ENCODE peak calls at places on chromosomes 13 and 19, in six cellular contexts. One of them, this sample, is unnamed. For H3K4me1 and H3K9me3, the result is how much of the 10 kb centered on the place peaks cover.

GRCh38 chr13:52405767-52406494 is at the start of gene THSD1:
- DNase-seq in transverse colon: peak
- DNase-seq in heart right ventricle: peak
- DNase-seq in body of pancreas: peak
- DNase-seq in uterus: peak
- DNase-seq in CD8-positive, alpha-beta T cell: peak
- DNase-seq in this sample: peak

GRCh38 chr13:50198508-50198907 is 183.3 kb downstream of the KCNRG start:
- DNase-seq in transverse colon: no peak
- DNase-seq in CD8-positive, alpha-beta T cell: no peak
- DNase-seq in heart right ventricle: no peak
- DNase-seq in body of pancreas: no peak
- DNase-seq in uterus: no peak
- DNase-seq in this sample: no peak

GRCh38 chr13:79810671-79811070 is 329.7 kb downstream of the NDFIP2 start:
- DNase-seq in CD8-positive, alpha-beta T cell: no peak
- DNase-seq in transverse colon: no peak
- DNase-seq in body of pancreas: no peak
- DNase-seq in uterus: no peak
- DNase-seq in heart right ventricle: no peak
- DNase-seq in this sample: no peak

GRCh38 chr13:92612892-92613291 is 613.7 kb upstream of the GPC6 start:
- DNase-seq in CD8-positive, alpha-beta T cell: no peak
- DNase-seq in body of pancreas: no peak
- DNase-seq in heart right ventricle: no peak
- DNase-seq in transverse colon: no peak
- DNase-seq in uterus: no peak
- DNase-seq in this sample: no peak

GRCh38 chr19:42113641-42114348 is 18.5 kb downstream of the POU2F2 start:
- DNase-seq in heart right ventricle: no peak
- DNase-seq in uterus: no peak
- DNase-seq in body of pancreas: peak
- DNase-seq in CD8-positive, alpha-beta T cell: no peak
- DNase-seq in transverse colon: no peak
- DNase-seq in this sample: peak

GRCh38 chr13:43289458-43290255 is 266.3 kb downstream of the DNAJC15 start:
- DNase-seq in heart right ventricle: no peak
- DNase-seq in CD8-positive, alpha-beta T cell: no peak
- DNase-seq in body of pancreas: no peak
- DNase-seq in transverse colon: no peak
- DNase-seq in uterus: no peak
- DNase-seq in this sample: no peak

GRCh38 chr13:92355213-92355612 is 871.4 kb upstream of the GPC6 start:
- DNase-seq in CD8-positive, alpha-beta T cell: no peak
- DNase-seq in uterus: no peak
- DNase-seq in heart right ventricle: no peak
- DNase-seq in body of pancreas: no peak
- DNase-seq in transverse colon: peak
- DNase-seq in this sample: no peak

GRCh38 chr19:3655402-3656072 is 28.9 kb upstream of the CACTIN start:
- DNase-seq in heart right ventricle: no peak
- DNase-seq in CD8-positive, alpha-beta T cell: no peak
- DNase-seq in uterus: peak
- DNase-seq in body of pancreas: no peak
- DNase-seq in transverse colon: peak
- DNase-seq in this sample: peak

GRCh38 chr19:46620267-46620666 is 4.6 kb downstream of the PTGIR start:
- DNase-seq in uterus: no peak
- DNase-seq in body of pancreas: no peak
- DNase-seq in heart right ventricle: no peak
- DNase-seq in transverse colon: no peak
- DNase-seq in CD8-positive, alpha-beta T cell: no peak
- DNase-seq in this sample: no peak

GRCh38 chr19:34274284-34274826 is 20.0 kb downstream of the GARRE1 start:
- DNase-seq in transverse colon: no peak
- DNase-seq in CD8-positive, alpha-beta T cell: no peak
- DNase-seq in heart right ventricle: no peak
- DNase-seq in body of pancreas: no peak
- DNase-seq in uterus: no peak
- DNase-seq in this sample: no peak

GRCh38 chr13:97211357-97211756 is 10.8 kb upstream of the MBNL2 start:
- DNase-seq in body of pancreas: no peak
- DNase-seq in transverse colon: no peak
- DNase-seq in uterus: no peak
- DNase-seq in heart right ventricle: no peak
- DNase-seq in CD8-positive, alpha-beta T cell: no peak
- DNase-seq in this sample: no peak

GRCh38 chr19:7870571-7871279 is 3.5 kb downstream of the PRR36 start:
- DNase-seq in heart right ventricle: peak
- DNase-seq in body of pancreas: peak
- DNase-seq in CD8-positive, alpha-beta T cell: no peak
- DNase-seq in uterus: peak
- DNase-seq in transverse colon: peak
- DNase-seq in this sample: peak

GRCh38 chr13:34748078-34748477 is 194.0 kb upstream of the NBEA start:
- DNase-seq in transverse colon: peak
- DNase-seq in heart right ventricle: peak
- DNase-seq in body of pancreas: peak
- DNase-seq in uterus: peak
- DNase-seq in CD8-positive, alpha-beta T cell: no peak
- DNase-seq in this sample: no peak

GRCh38 chr19:29547981-29548380 is 22.2 kb downstream of the VSTM2B start:
- DNase-seq in CD8-positive, alpha-beta T cell: no peak
- DNase-seq in uterus: no peak
- DNase-seq in transverse colon: no peak
- DNase-seq in heart right ventricle: no peak
- DNase-seq in body of pancreas: no peak
- DNase-seq in this sample: peak

GRCh38 chr19:18781885-18782527 is 9.1 kb downstream of the COMP start:
- DNase-seq in uterus: no peak
- DNase-seq in body of pancreas: no peak
- DNase-seq in transverse colon: no peak
- DNase-seq in CD8-positive, alpha-beta T cell: no peak
- DNase-seq in heart right ventricle: no peak
- DNase-seq in this sample: no peak

GRCh38 chr19:5691205-5691929 is 1.3 kb downstream of the RPL36 start:
- DNase-seq in uterus: peak
- DNase-seq in body of pancreas: peak
- DNase-seq in transverse colon: peak
- DNase-seq in heart right ventricle: peak
- DNase-seq in CD8-positive, alpha-beta T cell: peak
- DNase-seq in this sample: peak

GRCh38 chr13:31200636-31200970 is 828 bp downstream of the B3GLCT start:
- DNase-seq in uterus: peak
- DNase-seq in heart right ventricle: peak
- DNase-seq in transverse colon: peak
- DNase-seq in body of pancreas: peak
- DNase-seq in CD8-positive, alpha-beta T cell: no peak
- DNase-seq in this sample: peak

GRCh38 chr13:25391932-25392331 is 20.2 kb downstream of the ATP8A2 start:
- DNase-seq in body of pancreas: no peak
- DNase-seq in transverse colon: no peak
- DNase-seq in heart right ventricle: no peak
- DNase-seq in CD8-positive, alpha-beta T cell: no peak
- DNase-seq in uterus: no peak
- DNase-seq in this sample: no peak

GRCh38 chr19:16418597-16418962 is 53.2 kb downstream of the EPS15L1 start:
- DNase-seq in heart right ventricle: no peak
- DNase-seq in CD8-positive, alpha-beta T cell: no peak
- DNase-seq in transverse colon: no peak
- DNase-seq in body of pancreas: no peak
- DNase-seq in uterus: no peak
- DNase-seq in this sample: no peak

GRCh38 chr19:4077800-4078683 is 11.3 kb upstream of the ZBTB7A start:
- DNase-seq in CD8-positive, alpha-beta T cell: peak
- DNase-seq in uterus: peak
- DNase-seq in transverse colon: peak
- DNase-seq in heart right ventricle: peak
- DNase-seq in body of pancreas: no peak
- DNase-seq in this sample: peak

GRCh38 chr19:11050323-11051114 is 38.7 kb upstream of the LDLR start:
- DNase-seq in heart right ventricle: no peak
- DNase-seq in uterus: no peak
- DNase-seq in body of pancreas: no peak
- DNase-seq in CD8-positive, alpha-beta T cell: no peak
- DNase-seq in transverse colon: no peak
- DNase-seq in this sample: no peak
- H3K4me1 ChIP-seq in heart right ventricle: under half
- H3K4me1 ChIP-seq in uterus: under half
- H3K4me1 ChIP-seq in body of pancreas: under half
- H3K4me1 ChIP-seq in CD8-positive, alpha-beta T cell: under half
- H3K4me1 ChIP-seq in transverse colon: under half
- H3K4me1 ChIP-seq in this sample: under half

GRCh38 chr19:12526542-12526941 is 24.7 kb downstream of the ZNF564 start:
- DNase-seq in heart right ventricle: no peak
- DNase-seq in transverse colon: no peak
- DNase-seq in body of pancreas: no peak
- DNase-seq in uterus: no peak
- DNase-seq in CD8-positive, alpha-beta T cell: no peak
- DNase-seq in this sample: no peak

GRCh38 chr19:12521996-12522395 is 29.3 kb downstream of the ZNF564 start:
- DNase-seq in CD8-positive, alpha-beta T cell: no peak
- DNase-seq in heart right ventricle: no peak
- DNase-seq in transverse colon: no peak
- DNase-seq in body of pancreas: no peak
- DNase-seq in uterus: no peak
- DNase-seq in this sample: no peak

DNA sequence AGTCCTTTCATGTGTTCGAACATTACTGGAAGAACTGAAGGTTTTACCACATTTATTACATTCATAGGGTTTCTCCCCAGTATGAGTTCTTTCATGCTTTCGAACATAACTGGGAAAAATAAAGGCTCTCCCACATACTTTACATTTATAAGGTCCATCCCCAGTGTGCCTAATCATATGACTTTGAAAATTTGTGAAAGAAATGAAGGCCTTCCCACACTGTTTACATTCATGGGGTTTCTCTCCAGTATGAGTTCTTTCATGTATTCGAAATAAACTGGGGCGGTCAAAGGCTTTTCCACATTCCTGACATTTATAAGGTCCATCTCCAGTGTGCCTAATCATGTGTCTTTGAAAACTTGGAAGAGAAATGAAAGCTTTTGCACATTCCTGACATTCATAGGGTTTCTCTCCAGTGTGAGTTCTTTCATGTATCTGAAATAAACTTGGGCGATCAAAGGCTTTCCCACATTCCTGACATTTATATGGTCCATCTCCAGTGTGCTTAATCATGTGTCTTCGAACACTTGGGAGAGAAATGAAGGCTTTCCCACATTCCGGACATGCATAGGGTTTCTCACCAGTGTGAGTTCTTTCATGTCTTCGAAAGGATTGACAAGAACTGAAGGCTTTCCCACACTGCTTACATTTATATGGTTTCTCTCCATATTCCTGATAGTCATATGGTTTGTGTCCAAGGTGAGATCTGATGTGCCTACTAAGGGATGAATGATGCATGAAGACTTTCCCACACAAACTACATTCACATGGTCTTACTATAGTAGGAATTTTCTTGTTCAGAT is 24.0 kb downstream of the ZNF564 start:
- DNase-seq in heart right ventricle: no peak
- DNase-seq in CD8-positive, alpha-beta T cell: no peak
- DNase-seq in uterus: no peak
- DNase-seq in transverse colon: no peak
- DNase-seq in body of pancreas: no peak
- DNase-seq in this sample: no peak
- H3K9me3 ChIP-seq in heart right ventricle: half or more
- H3K9me3 ChIP-seq in CD8-positive, alpha-beta T cell: half or more
- H3K9me3 ChIP-seq in uterus: half or more
- H3K9me3 ChIP-seq in transverse colon: half or more
- H3K9me3 ChIP-seq in body of pancreas: half or more
- H3K9me3 ChIP-seq in this sample: under half

DNA sequence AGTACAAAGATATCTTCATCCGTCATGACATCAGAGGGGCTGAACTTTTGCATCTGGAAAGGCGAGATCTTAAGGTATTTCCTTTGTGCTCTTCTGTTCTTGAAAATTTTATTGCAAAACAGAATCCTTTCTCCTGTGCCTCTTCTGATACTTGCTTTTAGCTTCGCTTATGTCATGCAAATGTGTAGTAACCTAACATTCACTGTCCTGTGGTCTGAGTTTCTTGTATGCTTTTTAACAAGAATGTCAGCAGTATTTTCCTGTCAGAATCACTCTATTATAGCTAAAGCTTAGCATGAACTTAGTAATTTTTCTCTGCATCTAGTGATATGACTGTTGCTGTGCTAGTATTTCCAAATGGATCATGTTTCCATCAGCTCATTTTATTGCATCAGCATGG is 50.6 kb upstream of the AKAP11 start:
- DNase-seq in CD8-positive, alpha-beta T cell: no peak
- DNase-seq in transverse colon: no peak
- DNase-seq in uterus: no peak
- DNase-seq in heart right ventricle: no peak
- DNase-seq in body of pancreas: no peak
- DNase-seq in this sample: no peak
- H3K4me3 ChIP-seq in CD8-positive, alpha-beta T cell: no peak
- H3K4me3 ChIP-seq in transverse colon: no peak
- H3K4me3 ChIP-seq in uterus: no peak
- H3K4me3 ChIP-seq in heart right ventricle: no peak
- H3K4me3 ChIP-seq in body of pancreas: no peak
- H3K4me3 ChIP-seq in this sample: no peak

DNA sequence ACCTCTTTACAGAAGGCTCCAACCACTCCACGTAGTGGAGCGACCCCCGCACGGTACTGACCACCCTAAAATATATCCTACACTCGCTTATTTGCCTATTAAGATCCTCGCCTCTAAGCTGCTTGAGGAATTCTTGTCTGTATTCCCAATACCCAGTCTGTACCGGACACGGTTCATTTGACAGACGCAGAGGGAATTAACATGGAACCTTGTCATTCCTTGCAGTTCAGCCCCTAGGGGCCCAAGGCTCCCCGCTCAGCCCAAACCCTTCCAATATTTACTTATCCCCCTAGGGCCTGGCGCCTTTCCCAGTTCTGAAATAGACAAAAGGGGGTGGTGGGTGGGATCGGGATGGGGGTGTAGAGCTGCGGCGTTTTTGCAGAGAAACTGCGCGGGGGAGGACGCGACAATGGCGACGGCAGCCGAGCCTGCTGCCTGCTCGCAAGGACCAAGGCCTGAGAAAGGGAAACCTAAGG is 638 bp downstream of the AKAP8L start:
- DNase-seq in uterus: no peak
- DNase-seq in heart right ventricle: peak
- DNase-seq in body of pancreas: peak
- DNase-seq in CD8-positive, alpha-beta T cell: no peak
- DNase-seq in transverse colon: no peak
- DNase-seq in this sample: no peak
- H3K4me1 ChIP-seq in uterus: under half
- H3K4me1 ChIP-seq in heart right ventricle: under half
- H3K4me1 ChIP-seq in body of pancreas: half or more
- H3K4me1 ChIP-seq in CD8-positive, alpha-beta T cell: under half
- H3K4me1 ChIP-seq in transverse colon: half or more
- H3K4me1 ChIP-seq in this sample: under half

DNA sequence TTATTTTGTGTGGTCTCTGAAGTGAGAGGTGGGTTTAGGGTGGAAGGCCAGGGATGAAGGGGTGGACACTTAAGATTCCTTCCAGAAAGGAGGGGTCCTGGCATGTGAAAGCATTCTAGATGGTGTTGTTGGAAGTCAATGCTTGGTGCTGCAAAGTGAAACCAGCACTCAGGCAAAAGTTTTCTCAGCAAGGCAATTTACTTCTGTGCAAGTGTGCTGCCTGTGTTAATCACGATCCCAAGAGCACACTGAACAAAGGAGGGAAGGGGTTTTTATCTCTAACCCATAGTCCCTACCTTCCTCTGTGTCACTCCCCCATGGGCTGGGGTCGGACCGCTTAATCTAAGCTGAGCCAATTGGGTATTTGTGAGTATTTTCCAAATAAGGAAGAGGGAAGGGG is 1.3 kb downstream of the ZNF134 start:
- DNase-seq in transverse colon: no peak
- DNase-seq in CD8-positive, alpha-beta T cell: no peak
- DNase-seq in uterus: no peak
- DNase-seq in body of pancreas: no peak
- DNase-seq in heart right ventricle: no peak
- DNase-seq in this sample: no peak
- H3K9me3 ChIP-seq in transverse colon: half or more
- H3K9me3 ChIP-seq in CD8-positive, alpha-beta T cell: half or more
- H3K9me3 ChIP-seq in uterus: half or more
- H3K9me3 ChIP-seq in body of pancreas: half or more
- H3K9me3 ChIP-seq in heart right ventricle: half or more
- H3K9me3 ChIP-seq in this sample: half or more

This sample was measured in Peyer's patch.